ENCODE peak calls at places on chromosome 13, in five cellular contexts. C is NB4, D is upper lobe of right lung, E is heart left ventricle, W is fibroblast of lung. M is an unnamed sample.

GRCh38 chr13:38366954-38367645 is 17.4 kb downstream of the UFM1 start:
- DNase-seq in C (no peak), D (no peak), E (no peak), W (peak; percentile 39), M (peak; percentile 5)

GRCh38 chr13:113767366-113767765 is 8.3 kb downstream of the TMEM255B start:
- DNase-seq in C (no peak), D (no peak), E (no peak), W (no peak), M (no peak)

GRCh38 chr13:95477187-95477586 is 75.3 kb upstream of the CLDN10 start:
- DNase-seq in C (no peak), D (no peak), E (no peak), W (no peak), M (no peak)

GRCh38 chr13:78382481-78382880 is 220.9 kb downstream of the POU4F1 start:
- DNase-seq in C (no peak), D (no peak), E (peak; percentile 58), W (no peak), M (no peak)

GRCh38 chr13:55087085-55087484 is 2053.6 kb upstream of the PRR20A start:
- DNase-seq in C (no peak), D (no peak), E (no peak), W (no peak), M (no peak)

GRCh38 chr13:59492030-59492636 is 671.6 kb downstream of the DIAPH3 start:
- DNase-seq in C (no peak), D (no peak), E (no peak), W (peak; percentile 39), M (no peak)

GRCh38 chr13:59865398-59865797 is 298.3 kb downstream of the DIAPH3 start:
- DNase-seq in C (no peak), D (no peak), E (no peak), W (peak; percentile 55), M (no peak)

GRCh38 chr13:78589206-78589605 is 14.1 kb downstream of the POU4F1 start:
- DNase-seq in C (peak; percentile 64), D (no peak), E (peak; percentile 40), W (peak; percentile 21), M (no peak)

GRCh38 chr13:43057653-43058317 is 34.4 kb downstream of the DNAJC15 start:
- DNase-seq in C (no peak), D (no peak), E (no peak), W (peak; percentile 58), M (peak; percentile 24)

GRCh38 chr13:104949840-104950805 is 1585.3 kb downstream of the EFNB2 start:
- DNase-seq in C (no peak), D (no peak), E (no peak), W (peak; percentile 52), M (no peak)

GRCh38 chr13:98203641-98204326 is 26.7 kb upstream of the RNF113B start:
- DNase-seq in C (no peak), D (no peak), E (no peak), W (peak; percentile 69), M (no peak)

GRCh38 chr13:44619651-44620050 is 43.5 kb upstream of the TSC22D1 start:
- DNase-seq in C (no peak), D (no peak), E (no peak), W (no peak), M (no peak)

GRCh38 chr13:86052141-86052540 is 252.9 kb upstream of the SLITRK6 start:
- DNase-seq in C (no peak), D (no peak), E (no peak), W (no peak), M (no peak)

GRCh38 chr13:34425307-34425949 is 516.6 kb upstream of the NBEA start:
- DNase-seq in C (no peak), D (no peak), E (no peak), W (no peak), M (no peak)

GRCh38 chr13:30551194-30551593 is 66.5 kb upstream of the USPL1 start:
- DNase-seq in C (peak; percentile 62), D (no peak), E (no peak), W (no peak), M (peak; percentile 44)

GRCh38 chr13:34250151-34250550 is 432.2 kb downstream of the RFC3 start:
- DNase-seq in C (no peak), D (no peak), E (no peak), W (peak; percentile 72), M (no peak)

GRCh38 chr13:32179708-32180107 is 135.5 kb downstream of the ZAR1L start:
- DNase-seq in C (no peak), D (no peak), E (no peak), W (no peak), M (no peak)

GRCh38 chr13:110028311-110028710 is 241.9 kb upstream of the IRS2 start:
- DNase-seq in C (no peak), D (no peak), E (no peak), W (no peak), M (no peak)

GRCh38 chr13:51784097-51784496 is 19.9 kb downstream of the DHRS12 start:
- DNase-seq in C (no peak), D (no peak), E (no peak), W (no peak), M (no peak)

GRCh38 chr13:23547000-23547590 is 23.1 kb upstream of the TNFRSF19 start:
- DNase-seq in C (no peak), D (no peak), E (peak; percentile 77), W (peak; percentile 51), M (peak; percentile 29)

GRCh38 chr13:84873951-84874350 is 925.3 kb downstream of the SLITRK6 start:
- DNase-seq in C (no peak), D (no peak), E (no peak), W (no peak), M (no peak)

GRCh38 chr13:53343345-53343744 is 314.7 kb downstream of the OLFM4 start:
- DNase-seq in C (no peak), D (no peak), E (no peak), W (no peak), M (no peak)

GRCh38 chr13:30108913-30109237 is 198.5 kb downstream of the KATNAL1 start:
- DNase-seq in C (no peak), D (peak; percentile 89), E (no peak), W (no peak), M (no peak)

GRCh38 chr13:52449323-52450011 is 967 bp downstream of the VPS36 start:
- DNase-seq in C (peak; percentile 23), D (no peak), E (no peak), W (peak; percentile 15), M (no peak)

GRCh38 chr13:49271264-49271663 is 23.5 kb downstream of the CDADC1 start:
- DNase-seq in C (no peak), D (no peak), E (no peak), W (no peak), M (no peak)

GRCh38 chr13:45196622-45197021 is 4.2 kb downstream of the KCTD4 start:
- DNase-seq in C (no peak), D (no peak), E (no peak), W (peak; percentile 75), M (peak; percentile 33)

GRCh38 chr13:22893149-22893548 is 287.6 kb upstream of the SGCG start:
- DNase-seq in C (no peak), D (no peak), E (no peak), W (no peak), M (no peak)

GRCh38 chr13:55777612-55778011 is 1363.1 kb upstream of the PRR20A start:
- DNase-seq in C (no peak), D (no peak), E (no peak), W (no peak), M (no peak)

GRCh38 chr13:63838366-63839110 is 2422.9 kb upstream of the PCDH20 start:
- DNase-seq in C (no peak), D (peak; percentile 49), E (no peak), W (no peak), M (no peak)

GRCh38 chr13:82412749-82413148 is 1469.5 kb downstream of the SLITRK1 start:
- DNase-seq in C (no peak), D (no peak), E (no peak), W (no peak), M (no peak)

GRCh38 chr13:74886496-74886895 is 595.5 kb downstream of the TBC1D4 start:
- DNase-seq in C (no peak), D (no peak), E (no peak), W (peak; percentile 35), M (peak; percentile 43)

GRCh38 chr13:42594577-42595571 is 20.9 kb downstream of the TNFSF11 start:
- DNase-seq in C (peak; percentile 76), D (no peak), E (peak; percentile 37), W (peak; percentile 27), M (peak; percentile 97)

GRCh38 chr13:48235100-48235813 is 2.3 kb downstream of the ITM2B start:
- DNase-seq in C (peak; percentile 50), D (no peak), E (peak; percentile 42), W (peak; percentile 58), M (no peak)

GRCh38 chr13:76948139-76948538 is at the start of gene ACOD1:
- DNase-seq in C (peak; percentile 62), D (no peak), E (no peak), W (no peak), M (peak; percentile 35)

GRCh38 chr13:25561842-25562241 is 190.1 kb downstream of the ATP8A2 start:
- DNase-seq in C (no peak), D (no peak), E (no peak), W (no peak), M (no peak)

GRCh38 chr13:39913928-39914327 is 258.5 kb downstream of the COG6 start:
- DNase-seq in C (peak; percentile 3), D (no peak), E (no peak), W (no peak), M (peak; percentile 94)

GRCh38 chr13:74574964-74575728 is 440.9 kb upstream of the KLF12 start:
- DNase-seq in C (no peak), D (no peak), E (no peak), W (no peak), M (no peak)

GRCh38 chr13:78993792-78994191 is 334.8 kb upstream of the OBI1 start:
- DNase-seq in C (no peak), D (no peak), E (no peak), W (no peak), M (no peak)

GRCh38 chr13:93525087-93525486 is 298.5 kb downstream of the GPC6 start:
- DNase-seq in C (no peak), D (no peak), E (no peak), W (no peak), M (no peak)

GRCh38 chr13:19961924-19962323 is 3.4 kb downstream of the ZMYM2 start:
- DNase-seq in C (no peak), D (no peak), E (no peak), W (no peak), M (no peak)
- H3K4me3 ChIP-seq in C (no peak overlapping the region), D (no peak overlapping the region), E (no peak overlapping the region), W (peak overlapping the region; percentile 90), M (no peak overlapping the region)

DNA sequence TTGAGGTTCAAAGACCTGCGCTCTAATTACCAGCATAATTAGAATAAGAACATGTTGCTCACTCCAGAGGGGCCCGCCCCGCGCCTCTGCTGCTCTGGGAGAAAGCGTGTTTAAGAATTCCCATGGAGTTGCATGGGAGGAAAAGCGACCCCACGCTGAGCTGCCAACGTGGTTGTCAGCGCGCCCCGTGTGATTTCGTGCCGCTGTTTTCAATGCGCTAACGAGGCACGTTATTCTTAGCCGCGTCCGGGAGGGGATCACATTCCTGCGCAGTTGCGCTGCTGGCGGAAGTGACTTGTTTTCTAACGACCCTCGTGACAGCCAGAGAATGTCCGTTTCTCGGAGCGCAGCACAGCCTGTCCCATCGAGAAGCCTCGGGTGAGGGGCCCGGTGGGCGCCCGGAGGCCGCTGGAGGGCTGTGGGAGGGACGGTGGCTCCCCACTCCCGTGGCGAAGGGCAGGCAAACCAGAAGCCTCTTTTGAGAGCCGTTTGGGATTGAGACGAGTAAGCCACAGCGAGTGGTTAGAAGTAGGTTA is 173.8 kb upstream of the SOX1 start:
- DNase-seq in C (no peak), D (no peak), E (peak; percentile 43), W (no peak), M (no peak)
- H3K4me3 ChIP-seq in C (no peak overlapping the region), D (no peak overlapping the region), E (peak overlapping the region; percentile 0), W (no peak overlapping the region), M (no peak overlapping the region)

GRCh38 chr13:96862093-96862492 is 132.2 kb downstream of the OXGR1 start:
- DNase-seq in C (no peak), D (no peak), E (no peak), W (no peak), M (no peak)
- H3K4me3 ChIP-seq in C (no peak overlapping the region), D (no peak overlapping the region), E (no peak overlapping the region), W (no peak overlapping the region), M (no peak overlapping the region)

GRCh38 chr13:111203742-111204386 is 88.8 kb downstream of the ARHGEF7 start:
- DNase-seq in C (no peak), D (no peak), E (no peak), W (no peak), M (no peak)
- H3K4me3 ChIP-seq in C (no peak overlapping the region), D (peak overlapping the region; percentile 17), E (peak overlapping the region; percentile 34), W (peak overlapping the region; percentile 42), M (peak overlapping the region; percentile 33)